ENCODE peak calls at places on chromosome 7, in four cellular contexts. One of them, this sample, is unnamed.

GRCh38 chr7:159149488-159149887 is 4.8 kb upstream of the VIPR2 start:
- DNase-seq in T-helper 2 cell: no peak
- DNase-seq in H9: no peak
- DNase-seq in activated T-cell treated with anti-CD3 and anti-CD28 coated beads for 1 hour: no peak
- DNase-seq in this sample: no peak

GRCh38 chr7:124188576-124188975 is 155.7 kb upstream of the TMEM229A start:
- DNase-seq in T-helper 2 cell: no peak
- DNase-seq in H9: no peak
- DNase-seq in activated T-cell treated with anti-CD3 and anti-CD28 coated beads for 1 hour: no peak
- DNase-seq in this sample: no peak

GRCh38 chr7:26375604-26376207 is 84.0 kb downstream of the SNX10 start:
- DNase-seq in T-helper 2 cell: no peak
- DNase-seq in H9: no peak
- DNase-seq in activated T-cell treated with anti-CD3 and anti-CD28 coated beads for 1 hour: no peak
- DNase-seq in this sample: no peak

GRCh38 chr7:129864042-129864441 is 88.7 kb downstream of the UBE2H start:
- DNase-seq in T-helper 2 cell: no peak
- DNase-seq in H9: no peak
- DNase-seq in activated T-cell treated with anti-CD3 and anti-CD28 coated beads for 1 hour: no peak
- DNase-seq in this sample: no peak

GRCh38 chr7:98418636-98419315 is 17.9 kb upstream of the BAIAP2L1 start:
- DNase-seq in T-helper 2 cell: no peak
- DNase-seq in H9: no peak
- DNase-seq in activated T-cell treated with anti-CD3 and anti-CD28 coated beads for 1 hour: no peak
- DNase-seq in this sample: no peak

GRCh38 chr7:158760936-158761335 is 56.3 kb upstream of the NCAPG2 start:
- DNase-seq in T-helper 2 cell: no peak
- DNase-seq in H9: no peak
- DNase-seq in activated T-cell treated with anti-CD3 and anti-CD28 coated beads for 1 hour: no peak
- DNase-seq in this sample: no peak

GRCh38 chr7:104643587-104644217 is 315.3 kb downstream of the LHFPL3 start:
- DNase-seq in T-helper 2 cell: no peak
- DNase-seq in H9: peak
- DNase-seq in activated T-cell treated with anti-CD3 and anti-CD28 coated beads for 1 hour: no peak
- DNase-seq in this sample: no peak

GRCh38 chr7:80618105-80618504 is 20.3 kb upstream of the CD36 start:
- DNase-seq in T-helper 2 cell: no peak
- DNase-seq in H9: no peak
- DNase-seq in activated T-cell treated with anti-CD3 and anti-CD28 coated beads for 1 hour: no peak
- DNase-seq in this sample: no peak

GRCh38 chr7:143455494-143455893 is 12.2 kb downstream of the TAS2R60 start:
- DNase-seq in T-helper 2 cell: no peak
- DNase-seq in H9: no peak
- DNase-seq in activated T-cell treated with anti-CD3 and anti-CD28 coated beads for 1 hour: no peak
- DNase-seq in this sample: no peak

GRCh38 chr7:136685506-136685905 is 182.9 kb upstream of the CHRM2 start:
- DNase-seq in T-helper 2 cell: no peak
- DNase-seq in H9: no peak
- DNase-seq in activated T-cell treated with anti-CD3 and anti-CD28 coated beads for 1 hour: no peak
- DNase-seq in this sample: no peak

GRCh38 chr7:47291461-47292051 is 290.4 kb downstream of the TNS3 start:
- DNase-seq in T-helper 2 cell: no peak
- DNase-seq in H9: no peak
- DNase-seq in activated T-cell treated with anti-CD3 and anti-CD28 coated beads for 1 hour: no peak
- DNase-seq in this sample: no peak

GRCh38 chr7:133770863-133771492 is 356.2 kb upstream of the LRGUK start:
- DNase-seq in T-helper 2 cell: no peak
- DNase-seq in H9: no peak
- DNase-seq in activated T-cell treated with anti-CD3 and anti-CD28 coated beads for 1 hour: no peak
- DNase-seq in this sample: no peak

GRCh38 chr7:128112781-128113221 is 81.6 kb upstream of the LRRC4 start:
- DNase-seq in T-helper 2 cell: no peak
- DNase-seq in H9: no peak
- DNase-seq in activated T-cell treated with anti-CD3 and anti-CD28 coated beads for 1 hour: no peak
- DNase-seq in this sample: no peak

GRCh38 chr7:17690030-17690429 is 250.3 kb downstream of the SNX13 start:
- DNase-seq in T-helper 2 cell: no peak
- DNase-seq in H9: no peak
- DNase-seq in activated T-cell treated with anti-CD3 and anti-CD28 coated beads for 1 hour: no peak
- DNase-seq in this sample: no peak

GRCh38 chr7:30470163-30470770 is 8.3 kb downstream of the NOD1 start:
- DNase-seq in T-helper 2 cell: no peak
- DNase-seq in H9: no peak
- DNase-seq in activated T-cell treated with anti-CD3 and anti-CD28 coated beads for 1 hour: no peak
- DNase-seq in this sample: no peak

GRCh38 chr7:108404509-108405435 is 51.5 kb downstream of the NRCAM start:
- DNase-seq in T-helper 2 cell: no peak
- DNase-seq in H9: no peak
- DNase-seq in activated T-cell treated with anti-CD3 and anti-CD28 coated beads for 1 hour: no peak
- DNase-seq in this sample: no peak

GRCh38 chr7:3790803-3791202 is 489.8 kb downstream of the SDK1 start:
- DNase-seq in T-helper 2 cell: no peak
- DNase-seq in H9: no peak
- DNase-seq in activated T-cell treated with anti-CD3 and anti-CD28 coated beads for 1 hour: no peak
- DNase-seq in this sample: no peak

GRCh38 chr7:47968852-47969774 is 10.3 kb downstream of the HUS1 start:
- DNase-seq in T-helper 2 cell: no peak
- DNase-seq in H9: peak
- DNase-seq in activated T-cell treated with anti-CD3 and anti-CD28 coated beads for 1 hour: peak
- DNase-seq in this sample: peak

GRCh38 chr7:84274029-84274638 is 79.5 kb upstream of the SEMA3A start:
- DNase-seq in T-helper 2 cell: no peak
- DNase-seq in H9: no peak
- DNase-seq in activated T-cell treated with anti-CD3 and anti-CD28 coated beads for 1 hour: no peak
- DNase-seq in this sample: no peak

GRCh38 chr7:95491634-95492314 is 6.0 kb downstream of the ASB4 start:
- DNase-seq in T-helper 2 cell: no peak
- DNase-seq in H9: peak
- DNase-seq in activated T-cell treated with anti-CD3 and anti-CD28 coated beads for 1 hour: no peak
- DNase-seq in this sample: no peak

GRCh38 chr7:130154131-130154500 is 51.1 kb downstream of the TMEM209 start:
- DNase-seq in T-helper 2 cell: no peak
- DNase-seq in H9: no peak
- DNase-seq in activated T-cell treated with anti-CD3 and anti-CD28 coated beads for 1 hour: no peak
- DNase-seq in this sample: no peak

GRCh38 chr7:77200542-77200941 is 923 bp upstream of the FGL2 start:
- DNase-seq in T-helper 2 cell: no peak
- DNase-seq in H9: no peak
- DNase-seq in activated T-cell treated with anti-CD3 and anti-CD28 coated beads for 1 hour: no peak
- DNase-seq in this sample: no peak

GRCh38 chr7:132580717-132581285 is 4.5 kb upstream of the PLXNA4 start:
- DNase-seq in T-helper 2 cell: peak
- DNase-seq in H9: peak
- DNase-seq in activated T-cell treated with anti-CD3 and anti-CD28 coated beads for 1 hour: peak
- DNase-seq in this sample: peak

GRCh38 chr7:4871056-4871680 is 9.3 kb upstream of the PAPOLB start:
- DNase-seq in T-helper 2 cell: no peak
- DNase-seq in H9: no peak
- DNase-seq in activated T-cell treated with anti-CD3 and anti-CD28 coated beads for 1 hour: no peak
- DNase-seq in this sample: no peak

GRCh38 chr7:149719912-149720335 is 53.5 kb downstream of the ZNF467 start:
- DNase-seq in T-helper 2 cell: no peak
- DNase-seq in H9: peak
- DNase-seq in activated T-cell treated with anti-CD3 and anti-CD28 coated beads for 1 hour: no peak
- DNase-seq in this sample: no peak

GRCh38 chr7:69564454-69565417 is 33.5 kb upstream of the AUTS2 start:
- DNase-seq in T-helper 2 cell: no peak
- DNase-seq in H9: peak
- DNase-seq in activated T-cell treated with anti-CD3 and anti-CD28 coated beads for 1 hour: no peak
- DNase-seq in this sample: no peak

GRCh38 chr7:81150951-81151361 is 232.1 kb upstream of the SEMA3C start:
- DNase-seq in T-helper 2 cell: no peak
- DNase-seq in H9: no peak
- DNase-seq in activated T-cell treated with anti-CD3 and anti-CD28 coated beads for 1 hour: no peak
- DNase-seq in this sample: no peak

GRCh38 chr7:128833148-128833938 is 3.1 kb downstream of the FLNC start:
- DNase-seq in T-helper 2 cell: no peak
- DNase-seq in H9: peak
- DNase-seq in activated T-cell treated with anti-CD3 and anti-CD28 coated beads for 1 hour: no peak
- DNase-seq in this sample: no peak

GRCh38 chr7:80848841-80849240 is 70.0 kb downstream of the SEMA3C start:
- DNase-seq in T-helper 2 cell: no peak
- DNase-seq in H9: no peak
- DNase-seq in activated T-cell treated with anti-CD3 and anti-CD28 coated beads for 1 hour: no peak
- DNase-seq in this sample: no peak

GRCh38 chr7:21617916-21618390 is 75.1 kb downstream of the DNAH11 start:
- DNase-seq in T-helper 2 cell: no peak
- DNase-seq in H9: no peak
- DNase-seq in activated T-cell treated with anti-CD3 and anti-CD28 coated beads for 1 hour: no peak
- DNase-seq in this sample: no peak

GRCh38 chr7:89238156-89238555 is 442.6 kb upstream of the TEX47 start:
- DNase-seq in T-helper 2 cell: no peak
- DNase-seq in H9: no peak
- DNase-seq in activated T-cell treated with anti-CD3 and anti-CD28 coated beads for 1 hour: no peak
- DNase-seq in this sample: no peak

GRCh38 chr7:150371996-150372270 is 3.3 kb downstream of the REPIN1 start:
- DNase-seq in T-helper 2 cell: no peak
- DNase-seq in H9: peak
- DNase-seq in activated T-cell treated with anti-CD3 and anti-CD28 coated beads for 1 hour: no peak
- DNase-seq in this sample: no peak

GRCh38 chr7:80432166-80432565 is 79.7 kb downstream of the GNAT3 start:
- DNase-seq in T-helper 2 cell: no peak
- DNase-seq in H9: no peak
- DNase-seq in activated T-cell treated with anti-CD3 and anti-CD28 coated beads for 1 hour: no peak
- DNase-seq in this sample: no peak

GRCh38 chr7:25517906-25518305 is 289.6 kb upstream of the NPVF start:
- DNase-seq in T-helper 2 cell: no peak
- DNase-seq in H9: peak
- DNase-seq in activated T-cell treated with anti-CD3 and anti-CD28 coated beads for 1 hour: no peak
- DNase-seq in this sample: no peak

GRCh38 chr7:113464096-113464855 is 345.9 kb upstream of the SMIM30 start:
- DNase-seq in T-helper 2 cell: no peak
- DNase-seq in H9: no peak
- DNase-seq in activated T-cell treated with anti-CD3 and anti-CD28 coated beads for 1 hour: no peak
- DNase-seq in this sample: no peak

GRCh38 chr7:94449151-94449725 is 54.5 kb downstream of the COL1A2 start:
- DNase-seq in T-helper 2 cell: no peak
- DNase-seq in H9: no peak
- DNase-seq in activated T-cell treated with anti-CD3 and anti-CD28 coated beads for 1 hour: no peak
- DNase-seq in this sample: no peak

GRCh38 chr7:5296627-5297226 is 14.0 kb downstream of the SLC29A4 start:
- DNase-seq in T-helper 2 cell: peak
- DNase-seq in H9: peak
- DNase-seq in activated T-cell treated with anti-CD3 and anti-CD28 coated beads for 1 hour: peak
- DNase-seq in this sample: peak

GRCh38 chr7:156751319-156751718 is 110.7 kb downstream of the RNF32 start:
- DNase-seq in T-helper 2 cell: no peak
- DNase-seq in H9: no peak
- DNase-seq in activated T-cell treated with anti-CD3 and anti-CD28 coated beads for 1 hour: no peak
- DNase-seq in this sample: no peak